ENCODE peak calls at places on chromosomes 13 and 19, in eight cellular contexts. C is tibial nerve, N is endodermal cell, H is cardiac muscle cell, M is colonic mucosa, Y is right atrium auricular region, W is pancreas, U is psoas muscle. J is an unnamed sample.
A peak's percentile ranks its signal among the peaks of the same experiment; 100 is the strongest.

GRCh38 chr13:96948127-96948526 is 46.1 kb downstream of the OXGR1 start:
- DNase-seq in C (no peak), N (no peak), H (no peak), M (no peak), Y (no peak), W (no peak), U (no peak), J (no peak)

GRCh38 chr13:49336655-49337054 is 88.9 kb downstream of the CDADC1 start:
- DNase-seq in C (no peak), N (no peak), H (no peak), M (no peak), Y (no peak), W (no peak), U (no peak), J (no peak)

GRCh38 chr13:25886438-25887214 is 165.2 kb downstream of the SHISA2 start:
- DNase-seq in C (no peak), N (peak; percentile 41), H (no peak), M (no peak), Y (no peak), W (no peak), U (no peak), J (peak; percentile 95)

GRCh38 chr13:98672947-98673545 is 79.4 kb downstream of the SLC15A1 start:
- DNase-seq in C (peak; percentile 50), N (peak; percentile 87), H (peak; percentile 79), M (peak; percentile 72), Y (peak; percentile 85), W (no peak), U (peak; percentile 66), J (peak; percentile 61)

GRCh38 chr19:28021316-28022185 is 1191.4 kb downstream of the UQCRFS1 start:
- DNase-seq in C (no peak), N (no peak), H (no peak), M (no peak), Y (no peak), W (no peak), U (no peak), J (no peak)

GRCh38 chr19:29467824-29468401 is 57.9 kb upstream of the VSTM2B start:
- DNase-seq in C (no peak), N (peak; percentile 76), H (peak; percentile 31), M (no peak), Y (no peak), W (no peak), U (no peak), J (peak; percentile 5)

GRCh38 chr19:6229216-6229913 is 50.4 kb downstream of the MLLT1 start:
- DNase-seq in C (no peak), N (no peak), H (no peak), M (no peak), Y (no peak), W (no peak), U (peak; percentile 9), J (no peak)

GRCh38 chr19:2171349-2172145 is 7.8 kb downstream of the DOT1L start:
- DNase-seq in C (no peak), N (peak; percentile 83), H (peak; percentile 71), M (no peak), Y (no peak), W (peak; percentile 67), U (peak; percentile 41), J (no peak)

GRCh38 chr19:47509170-47509847 is 5.6 kb downstream of the NAPA start:
- DNase-seq in C (no peak), N (no peak), H (no peak), M (no peak), Y (no peak), W (no peak), U (no peak), J (no peak)

GRCh38 chr13:111489301-111489700 is 168.9 kb downstream of the TEX29 start:
- DNase-seq in C (no peak), N (no peak), H (no peak), M (peak; percentile 7), Y (no peak), W (no peak), U (no peak), J (no peak)

GRCh38 chr13:58343081-58343480 is 711.5 kb downstream of the PCDH17 start:
- DNase-seq in C (no peak), N (no peak), H (no peak), M (no peak), Y (no peak), W (no peak), U (no peak), J (peak; percentile 37)

GRCh38 chr19:32816555-32817099 is 52.9 kb downstream of the SLC7A9 start:
- DNase-seq in C (no peak), N (peak; percentile 64), H (no peak), M (no peak), Y (no peak), W (no peak), U (no peak), J (no peak)

GRCh38 chr13:30751183-30751933 is 16.0 kb downstream of the ALOX5AP start:
- DNase-seq in C (no peak), N (no peak), H (no peak), M (no peak), Y (no peak), W (no peak), U (no peak), J (no peak)

GRCh38 chr13:39605677-39606320 is 2.8 kb upstream of the LHFPL6 start:
- DNase-seq in C (no peak), N (no peak), H (no peak), M (no peak), Y (no peak), W (no peak), U (no peak), J (no peak)

GRCh38 chr13:99320693-99321481 is 13.7 kb upstream of the GPR183 start:
- DNase-seq in C (no peak), N (no peak), H (no peak), M (no peak), Y (no peak), W (no peak), U (no peak), J (peak; percentile 84)

GRCh38 chr19:8081569-8082550 is 29.3 kb downstream of the CCL25 start:
- DNase-seq in C (no peak), N (peak; percentile 47), H (no peak), M (no peak), Y (no peak), W (no peak), U (no peak), J (no peak)

GRCh38 chr13:29496241-29496712 is 99.2 kb downstream of the SLC7A1 start:
- DNase-seq in C (no peak), N (peak; percentile 54), H (no peak), M (no peak), Y (no peak), W (peak; percentile 83), U (no peak), J (peak; percentile 83)

GRCh38 chr19:10111405-10111811 is at the start of gene P2RY11:
- DNase-seq in C (no peak), N (no peak), H (no peak), M (no peak), Y (no peak), W (no peak), U (no peak), J (no peak)

GRCh38 chr13:32254416-32254815 is 60.7 kb downstream of the ZAR1L start:
- DNase-seq in C (no peak), N (no peak), H (no peak), M (no peak), Y (no peak), W (no peak), U (no peak), J (peak; percentile 10)

GRCh38 chr13:32255744-32256120 is 59.4 kb downstream of the ZAR1L start:
- DNase-seq in C (no peak), N (no peak), H (no peak), M (no peak), Y (no peak), W (no peak), U (no peak), J (no peak)

GRCh38 chr13:32256243-32256642 is 58.9 kb downstream of the ZAR1L start:
- DNase-seq in C (no peak), N (no peak), H (no peak), M (no peak), Y (no peak), W (no peak), U (no peak), J (no peak)

GRCh38 chr13:32253911-32254399 is 61.2 kb downstream of the ZAR1L start:
- DNase-seq in C (no peak), N (no peak), H (no peak), M (peak; percentile 52), Y (no peak), W (no peak), U (no peak), J (no peak)

GRCh38 chr13:32254916-32255743 is 60.0 kb downstream of the ZAR1L start:
- DNase-seq in C (no peak), N (no peak), H (no peak), M (no peak), Y (no peak), W (no peak), U (no peak), J (peak; percentile 44)
- H3K4me3 ChIP-seq in C (peak overlapping the region; percentile 33), N (no peak overlapping the region), H (no peak overlapping the region), M (no peak overlapping the region), Y (peak overlapping the region; percentile 11), W (no peak overlapping the region), U (peak overlapping the region; percentile 58), J (no peak overlapping the region)

GRCh38 chr13:105370011-105370645 is 1165.3 kb downstream of the EFNB2 start:
- DNase-seq in C (no peak), N (no peak), H (no peak), M (no peak), Y (no peak), W (no peak), U (no peak), J (no peak)

GRCh38 chr13:105365831-105366230 is 1169.6 kb downstream of the EFNB2 start:
- DNase-seq in C (no peak), N (no peak), H (no peak), M (no peak), Y (no peak), W (no peak), U (no peak), J (peak; percentile 37)

GRCh38 chr13:105363747-105364177 is 1171.7 kb downstream of the EFNB2 start:
- DNase-seq in C (no peak), N (no peak), H (no peak), M (no peak), Y (no peak), W (no peak), U (no peak), J (no peak)

GRCh38 chr13:105368781-105369180 is 1166.7 kb downstream of the EFNB2 start:
- DNase-seq in C (no peak), N (no peak), H (no peak), M (no peak), Y (no peak), W (no peak), U (no peak), J (no peak)
- TF ChIP-seq CTCF in C (no peak), N (no peak), H (no peak), M (no peak), Y (no peak), W (no peak), U (no peak), J (no peak)

DNA sequence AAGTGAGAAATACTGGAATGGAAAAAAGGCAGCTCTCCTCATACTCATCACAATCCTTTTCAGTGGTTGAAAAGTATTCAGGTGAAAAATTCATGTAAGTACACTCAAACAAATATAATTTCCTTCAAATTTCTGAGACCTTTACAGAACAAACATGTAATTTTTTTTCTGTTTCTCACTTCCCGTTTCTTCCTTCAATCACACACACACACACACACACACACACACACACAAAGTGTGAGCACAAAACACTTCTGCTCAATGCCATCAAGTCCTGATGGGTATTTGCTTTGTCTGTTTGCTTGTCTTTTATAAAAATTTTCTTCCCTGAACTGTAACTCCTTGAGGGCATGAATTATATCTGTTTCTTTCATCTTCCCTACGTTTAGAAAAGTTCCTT is 110.6 kb downstream of the LIG4 start:
- DNase-seq in C (no peak), N (no peak), H (no peak), M (no peak), Y (no peak), W (no peak), U (no peak), J (no peak)
- H3K27me3 ChIP-seq in C (no peaks in the 10 kb centered on the region), N (no peaks in the 10 kb centered on the region), H (no peaks in the 10 kb centered on the region), M (no peaks in the 10 kb centered on the region), Y (no peaks in the 10 kb centered on the region), W (no peaks in the 10 kb centered on the region), U (no peaks in the 10 kb centered on the region), J (no peaks in the 10 kb centered on the region)

GRCh38 chr19:48613852-48614435 is 932 bp downstream of the FAM83E start:
- DNase-seq in C (no peak), N (peak; percentile 64), H (peak; percentile 49), M (peak; percentile 36), Y (no peak), W (peak; percentile 58), U (no peak), J (no peak)
- H3K4me3 ChIP-seq in C (no peak overlapping the region), N (no peak overlapping the region), H (no peak overlapping the region), M (peak overlapping the region; percentile 51), Y (no peak overlapping the region), W (no peak overlapping the region), U (no peak overlapping the region), J (peak overlapping the region; percentile 40)